ENCODE peak calls at places on chromosome 2, in seven cellular contexts. T, Q, O, Z, M, V and A are unnamed samples. For H3K36me3, the result is how much of the 10 kb centered on the place peaks cover.

GRCh38 chr2:47501374-47502200 is 98.6 kb downstream of the MSH2 start:
- DNase-seq in M (no peak), T (no peak), Q (no peak), V (no peak), Z (no peak), O (no peak), A (peak)

GRCh38 chr2:173966274-173967098 is 1.3 kb upstream of the SP3 start:
- DNase-seq in M (no peak), Z (no peak), V (no peak), O (no peak), T (no peak), Q (no peak), A (no peak)

GRCh38 chr2:126638781-126639180 is 17.2 kb upstream of the GYPC start:
- DNase-seq in O (no peak), M (peak), V (no peak), Z (no peak), T (no peak), Q (no peak), A (no peak)

GRCh38 chr2:44895061-44895460 is 46.4 kb upstream of the SIX3 start:
- DNase-seq in T (no peak), Z (no peak), M (no peak), Q (no peak), V (no peak), O (no peak), A (no peak)

GRCh38 chr2:108593547-108594098 is 59.4 kb downstream of the LIMS1 start:
- DNase-seq in T (no peak), O (no peak), V (no peak), M (no peak), Z (no peak), Q (peak), A (peak)

GRCh38 chr2:112004246-112004645 is 50.8 kb upstream of the TMEM87B start:
- DNase-seq in M (peak), V (no peak), Q (no peak), T (peak), Z (no peak), O (peak), A (no peak)

GRCh38 chr2:75561566-75562512 is 1.1 kb upstream of the EVA1A start:
- DNase-seq in O (no peak), V (no peak), T (no peak), Z (no peak), M (peak), Q (no peak), A (no peak)

GRCh38 chr2:199455533-199456382 is 2.0 kb downstream of the SATB2 start:
- DNase-seq in Q (peak), O (peak), Z (peak), T (peak), V (no peak), M (no peak), A (no peak)

GRCh38 chr2:68741805-68742306 is 7.2 kb downstream of the ARHGAP25 start:
- DNase-seq in Q (no peak), O (no peak), V (no peak), Z (no peak), T (no peak), M (no peak), A (no peak)

GRCh38 chr2:234981197-234982095 is 29.6 kb downstream of the SH3BP4 start:
- DNase-seq in T (peak), V (peak), O (no peak), Z (peak), M (peak), Q (peak), A (peak)

GRCh38 chr2:67039701-67040100 is 357.4 kb upstream of the ETAA1 start:
- DNase-seq in O (no peak), Q (no peak), M (no peak), V (no peak), T (no peak), Z (no peak), A (no peak)

GRCh38 chr2:156343940-156344301 is 11.4 kb upstream of the NR4A2 start:
- DNase-seq in Q (no peak), O (no peak), V (no peak), Z (no peak), M (no peak), T (no peak), A (no peak)

GRCh38 chr2:219713110-219713509 is 85.7 kb downstream of the SLC4A3 start:
- DNase-seq in V (peak), T (no peak), M (no peak), Q (peak), Z (no peak), O (no peak), A (no peak)

GRCh38 chr2:231393149-231394131 is 2.1 kb upstream of the B3GNT7 start:
- DNase-seq in V (peak), O (no peak), T (no peak), M (no peak), Z (no peak), Q (no peak), A (no peak)

GRCh38 chr2:1571477-1572417 is 158.5 kb downstream of the TPO start:
- DNase-seq in M (no peak), Z (peak), V (no peak), T (no peak), Q (no peak), O (peak), A (no peak)

GRCh38 chr2:131045286-131045924 is 47.9 kb downstream of the FAM168B start:
- DNase-seq in V (no peak), T (no peak), Q (no peak), M (no peak), O (no peak), Z (no peak), A (no peak)

GRCh38 chr2:171889808-171890207 is 4.2 kb downstream of the SLC25A12 start:
- DNase-seq in O (no peak), V (no peak), M (no peak), Q (no peak), T (no peak), Z (no peak), A (no peak)

DNA sequence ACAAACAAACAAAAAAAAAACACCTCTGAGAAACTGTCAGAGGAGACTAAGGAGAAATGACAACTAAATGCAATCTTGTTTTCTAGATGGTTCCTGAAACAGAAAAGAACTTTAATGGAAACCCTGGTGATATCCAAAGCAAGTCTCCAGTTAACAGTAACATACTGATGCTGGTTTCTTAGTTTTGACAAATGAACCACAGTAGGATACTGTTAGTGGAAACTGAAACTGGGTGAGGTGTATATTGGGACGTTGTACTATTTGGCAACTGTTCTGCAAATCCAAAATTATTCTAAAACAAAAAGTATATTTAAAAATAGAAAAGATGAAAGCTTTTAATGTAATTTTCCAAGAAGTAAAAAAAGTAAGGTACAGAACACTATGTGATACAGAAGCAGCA is 11.4 kb downstream of the SESTD1 start:
- DNase-seq in Q (no peak), O (no peak), T (no peak), V (no peak), M (no peak), Z (no peak), A (no peak)
- TF ChIP-seq CTCF in Q (no peak), O (no peak), T (no peak), V (no peak), M (no peak), Z (no peak), A (no peak)

GRCh38 chr2:54750040-54750439 is 26.6 kb downstream of the EML6 start:
- DNase-seq in V (no peak), M (no peak), T (no peak), O (no peak), Q (no peak), Z (no peak), A (no peak)
- H3K36me3 ChIP-seq in V (under half), M (under half), T (under half), O (under half), Q (under half), Z (under half), A (under half)

DNA sequence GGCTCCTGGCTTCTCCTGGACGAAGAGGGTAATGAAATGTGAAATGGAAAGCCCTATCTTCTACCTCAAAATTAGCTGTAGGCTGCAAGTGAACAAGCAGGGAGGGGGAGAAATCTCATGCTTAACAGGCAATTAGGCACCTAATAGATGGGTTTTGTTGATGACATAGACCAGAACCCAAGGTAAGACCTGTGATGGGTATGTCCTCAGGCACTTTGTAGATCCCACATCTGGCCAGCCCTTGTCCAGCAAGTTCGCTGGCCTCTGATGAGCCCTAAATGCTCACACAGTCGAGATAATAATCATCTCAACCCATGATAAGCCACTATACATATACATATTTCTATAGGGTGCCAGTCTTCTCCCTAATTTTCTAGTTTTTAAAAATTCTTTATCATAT is 82.6 kb downstream of the MARCO start:
- DNase-seq in M (no peak), O (no peak), T (no peak), Z (no peak), Q (no peak), V (peak), A (no peak)
- H3K4me3 ChIP-seq in M (no peak), O (no peak), T (no peak), Z (no peak), Q (no peak), V (no peak), A (no peak)

GRCh38 chr2:65252640-65253039 is 25.0 kb downstream of the ACTR2 start:
- DNase-seq in Z (no peak), V (no peak), T (no peak), O (no peak), Q (no peak), M (no peak), A (no peak)

GRCh38 chr2:65261676-65262075 is 34.0 kb downstream of the ACTR2 start:
- DNase-seq in T (no peak), O (no peak), V (no peak), M (no peak), Z (no peak), Q (no peak), A (no peak)

DNA sequence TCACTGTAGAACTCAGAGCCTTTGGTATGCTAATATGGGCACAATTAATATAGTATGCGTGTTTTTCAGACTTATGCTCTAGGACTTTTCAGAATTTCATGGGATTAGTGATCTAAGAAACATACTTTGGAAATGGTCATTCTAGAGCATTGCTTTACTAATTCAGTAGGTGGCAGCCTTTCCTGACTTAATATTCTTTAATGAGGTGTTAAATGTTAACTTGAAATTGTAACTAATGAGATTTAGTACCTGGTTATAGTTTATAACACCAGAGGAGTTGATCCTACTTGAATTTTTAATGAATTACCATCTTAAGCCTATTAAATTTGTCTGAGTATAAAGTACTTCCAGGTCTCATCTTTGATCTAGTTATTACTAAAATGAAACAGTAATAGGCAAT is 28.5 kb downstream of the ACTR2 start:
- DNase-seq in T (no peak), Q (no peak), O (no peak), Z (no peak), M (no peak), V (no peak), A (no peak)
- TF ChIP-seq CTCF in T (no peak), Q (no peak), O (peak), Z (peak), M (no peak), V (peak), A (no peak)

GRCh38 chr2:188295067-188295685 is 3.5 kb downstream of the GULP1 start:
- DNase-seq in Q (no peak), O (no peak), Z (no peak), M (no peak), T (no peak), V (no peak), A (no peak)
- H3K36me3 ChIP-seq in Q (under half), O (under half), Z (under half), M (under half), T (under half), V (under half), A (under half)

GRCh38 chr2:41947701-41948396 is 100.0 kb upstream of the PKDCC start:
- DNase-seq in T (no peak), V (peak), M (no peak), O (no peak), Q (no peak), Z (no peak), A (no peak)

GRCh38 chr2:41950440-41950960 is 97.3 kb upstream of the PKDCC start:
- DNase-seq in Z (no peak), T (no peak), O (no peak), M (no peak), Q (no peak), V (no peak), A (no peak)

GRCh38 chr2:41949541-41950439 is 98.0 kb upstream of the PKDCC start:
- DNase-seq in T (no peak), O (no peak), Q (no peak), M (no peak), V (no peak), Z (no peak), A (no peak)

GRCh38 chr2:41949091-41949490 is 98.7 kb upstream of the PKDCC start:
- DNase-seq in T (no peak), M (no peak), Z (no peak), V (no peak), Q (no peak), O (no peak), A (no peak)

GRCh38 chr2:41948397-41948763 is 99.4 kb upstream of the PKDCC start:
- DNase-seq in O (no peak), Q (no peak), M (no peak), T (no peak), Z (no peak), V (no peak), A (no peak)
- H3K4me3 ChIP-seq in O (no peak), Q (no peak), M (no peak), T (no peak), Z (no peak), V (no peak), A (no peak)

DNA sequence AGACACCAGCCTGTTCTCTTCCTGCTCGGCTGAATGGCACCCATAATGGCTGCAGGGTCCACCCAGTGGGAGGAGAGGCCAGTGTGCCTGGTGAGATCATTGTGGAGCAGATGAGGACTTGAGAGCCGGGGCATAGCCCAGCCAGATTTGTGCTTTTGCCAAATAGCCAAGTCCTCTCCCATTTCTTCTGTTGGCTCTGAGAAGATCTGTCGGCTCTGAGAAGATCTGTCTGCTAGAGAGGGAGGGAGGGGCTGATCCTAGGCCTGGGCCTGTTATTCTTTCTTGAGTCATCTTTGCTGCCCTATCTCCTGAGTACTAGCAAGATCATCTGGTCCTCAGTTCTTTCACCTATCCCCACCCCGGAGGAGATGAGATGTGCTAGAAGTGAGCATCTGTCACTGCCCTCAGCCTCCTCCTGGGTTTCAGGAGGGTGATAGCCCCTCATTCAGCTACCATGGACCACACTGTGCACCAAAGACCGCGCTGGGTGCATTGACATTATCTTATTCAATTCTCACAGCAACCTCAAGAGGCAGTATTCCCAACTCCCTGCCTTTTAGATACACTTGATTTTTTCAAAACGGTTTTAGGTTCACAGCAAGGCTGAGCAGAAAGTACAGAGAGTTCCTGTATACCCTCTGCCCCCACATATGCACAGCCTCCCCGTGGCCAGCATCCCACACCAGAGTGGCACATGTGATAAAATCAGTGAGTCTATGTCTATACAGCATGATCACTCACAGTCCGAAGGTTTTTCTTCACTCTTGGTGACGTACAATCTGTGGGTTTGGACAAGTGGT is 98.6 kb downstream of the CAPN13 start:
- DNase-seq in T (no peak), O (no peak), V (no peak), Z (no peak), M (peak), Q (peak), A (no peak)
- TF ChIP-seq CTCF in T (no peak), O (peak), V (peak), Z (peak), M (no peak), Q (peak), A (peak)

GRCh38 chr2:20330202-20330601 is 20.4 kb downstream of the PUM2 start:
- DNase-seq in T (no peak), V (no peak), Z (no peak), M (no peak), Q (no peak), O (no peak), A (no peak)
- H3K36me3 ChIP-seq in T (under half), V (under half), Z (under half), M (under half), Q (under half), O (under half), A (under half)

DNA sequence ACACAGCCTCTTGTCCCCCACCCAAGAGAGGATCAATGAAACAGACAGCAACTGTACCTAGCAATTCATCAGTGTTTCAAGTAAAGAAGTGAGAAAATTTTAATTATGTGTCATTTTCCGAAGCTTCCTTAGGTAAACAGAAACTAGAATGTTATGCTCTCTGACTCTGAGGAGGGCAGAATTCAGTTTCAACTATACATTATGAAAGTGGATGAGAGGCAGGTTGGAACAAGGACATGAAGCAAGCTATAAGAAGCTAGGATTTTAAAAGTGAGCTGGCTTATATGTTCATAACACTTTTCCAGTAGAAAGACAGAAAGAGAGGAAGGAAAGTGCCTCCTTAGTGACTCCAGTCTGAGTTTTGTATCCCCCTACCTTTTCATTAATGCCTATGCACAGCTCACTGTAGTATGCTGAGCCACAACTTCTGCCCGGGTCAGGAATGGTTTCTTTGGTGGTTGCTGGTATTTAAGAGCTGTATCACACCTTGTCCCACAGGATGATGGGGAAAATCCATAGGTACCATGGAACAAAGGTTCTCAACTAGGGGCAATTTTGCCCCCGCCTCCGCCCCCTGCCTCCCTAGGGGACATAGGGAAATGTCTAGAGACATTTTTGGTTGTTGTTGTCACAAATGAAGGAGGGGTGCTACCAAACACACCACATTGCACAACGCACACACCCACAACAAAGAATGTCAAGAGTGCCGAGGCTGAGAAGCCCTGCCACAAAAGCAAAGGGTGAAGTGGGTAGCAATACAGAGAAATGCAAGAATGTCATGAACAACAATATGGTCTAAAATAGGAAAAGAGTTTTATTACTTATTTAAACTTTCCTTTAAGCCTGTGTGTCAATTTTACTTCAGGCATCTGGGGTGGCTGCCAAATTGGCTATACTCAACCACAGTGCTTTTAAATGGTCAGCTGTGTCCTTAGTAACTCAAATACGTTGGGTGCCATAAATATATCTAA is 161.0 kb upstream of the ZFP36L2 start:
- DNase-seq in O (no peak), T (peak), Z (no peak), Q (peak), M (peak), V (no peak), A (no peak)
- H3K4me3 ChIP-seq in O (no peak), T (no peak), Z (no peak), Q (no peak), M (no peak), V (no peak), A (no peak)

GRCh38 chr2:207767461-207768167 is 2.1 kb downstream of the FZD5 start:
- DNase-seq in M (peak), Q (peak), T (peak), O (peak), Z (no peak), V (peak), A (no peak)
- TF ChIP-seq CTCF in M (no peak), Q (peak), T (no peak), O (no peak), Z (peak), V (peak), A (peak)